ENCODE peak calls at places on chromosomes 6 and 20, in ten cellular contexts. M is choroid plexus epithelial cell; I is effector memory CD4-positive, alpha-beta T cell; S is AG04450; X is GM23338; R is astrocyte; U is naive thymus-derived CD4-positive, alpha-beta T cell; P is CD4-positive, alpha-beta memory T cell; F is IMR-90; N is epithelial cell of esophagus. A is an unnamed sample.

GRCh38 chr20:46558511-46558959 is 8.1 kb upstream of the OCSTAMP start:
- DNase-seq in M (peak), I (no peak), S (peak), X (no peak), R (peak), U (no peak), P (no peak), F (peak), N (peak), A (no peak)

GRCh38 chr6:144678844-144679243 is 393.7 kb downstream of the UTRN start:
- DNase-seq in M (peak), I (no peak), S (no peak), X (no peak), R (peak), U (no peak), P (no peak), F (peak), N (no peak), A (no peak)

GRCh38 chr20:62051166-62051900 is 14.3 kb downstream of the TAF4 start:
- DNase-seq in M (no peak), I (no peak), S (no peak), X (no peak), R (no peak), U (no peak), P (no peak), F (no peak), N (no peak), A (no peak)

GRCh38 chr6:11585426-11586016 is 48.0 kb downstream of the TMEM170B start:
- DNase-seq in M (peak), I (no peak), S (peak), X (peak), R (no peak), U (peak), P (peak), F (peak), N (peak), A (peak)

GRCh38 chr20:53146201-53146891 is 174.2 kb downstream of the TSHZ2 start:
- DNase-seq in M (no peak), I (no peak), S (no peak), X (no peak), R (peak), U (no peak), P (no peak), F (no peak), N (no peak), A (no peak)

GRCh38 chr20:31472395-31473330 is 2.3 kb downstream of the DEFB124 start:
- DNase-seq in M (peak), I (no peak), S (no peak), X (no peak), R (no peak), U (no peak), P (no peak), F (no peak), N (no peak), A (no peak)

GRCh38 chr6:170125447-170126300 is 165.2 kb downstream of the DLL1 start:
- DNase-seq in M (no peak), I (no peak), S (no peak), X (no peak), R (no peak), U (no peak), P (no peak), F (no peak), N (no peak), A (no peak)

GRCh38 chr20:59485576-59486250 is 118.6 kb upstream of the PHACTR3 start:
- DNase-seq in M (no peak), I (no peak), S (no peak), X (no peak), R (no peak), U (no peak), P (no peak), F (no peak), N (no peak), A (no peak)

GRCh38 chr6:37059344-37060194 is 54.1 kb downstream of the FGD2 start:
- DNase-seq in M (peak), I (no peak), S (peak), X (peak), R (peak), U (no peak), P (no peak), F (peak), N (peak), A (no peak)

GRCh38 chr6:157059781-157060180 is 263.5 kb downstream of the TMEM242 start:
- DNase-seq in M (no peak), I (no peak), S (no peak), X (no peak), R (peak), U (no peak), P (no peak), F (no peak), N (peak), A (no peak)

GRCh38 chr20:54345817-54346216 is 129.6 kb upstream of the DOK5 start:
- DNase-seq in M (peak), I (no peak), S (no peak), X (no peak), R (peak), U (no peak), P (no peak), F (peak), N (no peak), A (no peak)

GRCh38 chr6:145878591-145879295 is 64.1 kb upstream of the FBXO30 start:
- DNase-seq in M (peak), I (no peak), S (no peak), X (no peak), R (peak), U (no peak), P (no peak), F (no peak), N (no peak), A (no peak)

GRCh38 chr6:138736640-138737039 is 36.9 kb upstream of the CCDC28A start:
- DNase-seq in M (peak), I (no peak), S (no peak), X (no peak), R (peak), U (no peak), P (no peak), F (peak), N (no peak), A (no peak)

GRCh38 chr20:58895796-58896180 is 43.3 kb downstream of the GNAS start:
- DNase-seq in M (no peak), I (no peak), S (no peak), X (no peak), R (no peak), U (no peak), P (no peak), F (no peak), N (no peak), A (no peak)

GRCh38 chr6:156776841-156777576 is at the start of gene ARID1B:
- DNase-seq in M (peak), I (peak), S (peak), X (peak), R (peak), U (peak), P (peak), F (peak), N (peak), A (peak)

GRCh38 chr6:34052918-34053608 is 92.8 kb downstream of the GRM4 start:
- DNase-seq in M (no peak), I (no peak), S (no peak), X (no peak), R (no peak), U (no peak), P (no peak), F (no peak), N (no peak), A (no peak)

GRCh38 chr6:138426500-138427123 is 22.6 kb downstream of the HEBP2 start:
- DNase-seq in M (no peak), I (no peak), S (no peak), X (no peak), R (no peak), U (no peak), P (no peak), F (no peak), N (no peak), A (no peak)

GRCh38 chr6:16141514-16141913 is 12.6 kb downstream of the MYLIP start:
- DNase-seq in M (no peak), I (no peak), S (no peak), X (no peak), R (no peak), U (no peak), P (no peak), F (no peak), N (no peak), A (no peak)

GRCh38 chr6:157861814-157862213 is 38.8 kb downstream of the SNX9 start:
- DNase-seq in M (peak), I (no peak), S (no peak), X (no peak), R (peak), U (no peak), P (no peak), F (peak), N (peak), A (no peak)

GRCh38 chr6:53481328-53481727 is 63.6 kb downstream of the GCLC start:
- DNase-seq in M (no peak), I (no peak), S (no peak), X (no peak), R (no peak), U (no peak), P (no peak), F (no peak), N (no peak), A (no peak)

GRCh38 chr6:53483423-53484353 is 61.2 kb downstream of the GCLC start:
- DNase-seq in M (peak), I (no peak), S (no peak), X (peak), R (no peak), U (no peak), P (no peak), F (no peak), N (no peak), A (peak)

GRCh38 chr6:53486679-53487078 is 58.2 kb downstream of the GCLC start:
- DNase-seq in M (no peak), I (no peak), S (no peak), X (no peak), R (no peak), U (no peak), P (no peak), F (no peak), N (no peak), A (no peak)

GRCh38 chr6:53487080-53487479 is 57.8 kb downstream of the GCLC start:
- DNase-seq in M (no peak), I (no peak), S (no peak), X (no peak), R (no peak), U (no peak), P (no peak), F (no peak), N (no peak), A (no peak)

GRCh38 chr6:53484409-53485280 is 60.3 kb downstream of the GCLC start:
- DNase-seq in M (peak), I (peak), S (no peak), X (peak), R (peak), U (peak), P (peak), F (peak), N (peak), A (peak)
- H3K4me3 ChIP-seq in M (no peak), I (no peak), S (no peak), X (no peak), R (no peak), U (no peak), P (no peak), F (no peak), N (no peak), A (no peak)

DNA sequence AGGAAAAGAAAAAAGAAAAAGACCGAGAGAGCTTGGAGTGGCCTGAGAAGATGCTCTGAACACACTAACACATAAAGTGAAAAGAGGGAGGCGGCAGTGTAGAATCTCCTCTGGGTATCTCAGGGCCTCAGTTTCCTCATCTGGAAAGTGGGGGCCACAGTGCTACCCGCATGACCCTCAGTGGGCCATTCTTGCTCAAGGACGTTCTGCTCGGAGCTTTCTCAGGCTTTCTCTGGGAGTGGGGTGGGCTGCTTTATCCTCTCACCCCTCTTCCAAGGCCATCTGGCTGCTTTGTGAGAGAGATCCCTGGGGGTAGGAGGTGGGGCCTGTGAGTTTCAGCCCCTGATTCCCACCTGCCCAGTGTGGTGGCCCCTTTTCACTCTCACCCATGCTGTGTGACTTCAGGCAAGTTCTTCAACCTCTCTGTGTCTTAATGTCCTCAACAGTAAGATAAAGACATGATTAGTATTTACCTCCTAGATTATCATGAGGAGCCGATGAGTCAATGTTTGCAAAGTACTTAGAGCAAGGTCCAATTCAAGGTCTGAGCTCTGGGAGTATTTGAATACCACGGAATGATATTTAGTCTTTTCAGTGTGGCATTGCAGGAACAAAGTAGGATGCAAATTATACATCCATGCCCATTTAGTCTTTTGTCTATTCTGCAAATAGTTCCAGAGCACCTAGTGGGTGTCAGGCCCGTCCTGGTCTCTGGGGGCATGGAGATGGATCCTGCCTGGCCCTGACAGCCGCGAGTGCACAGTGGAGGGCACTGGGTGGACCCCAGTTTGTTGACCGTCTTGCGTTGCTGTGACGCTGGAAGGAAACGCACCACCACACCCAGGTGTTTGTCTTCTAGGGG is 34.3 kb downstream of the SRC start:
- DNase-seq in M (peak), I (no peak), S (no peak), X (no peak), R (peak), U (no peak), P (no peak), F (peak), N (peak), A (no peak)
- H3K4me3 ChIP-seq in M (no peak), I (no peak), S (no peak), X (no peak), R (no peak), U (no peak), P (no peak), F (no peak), N (no peak), A (no peak)

DNA sequence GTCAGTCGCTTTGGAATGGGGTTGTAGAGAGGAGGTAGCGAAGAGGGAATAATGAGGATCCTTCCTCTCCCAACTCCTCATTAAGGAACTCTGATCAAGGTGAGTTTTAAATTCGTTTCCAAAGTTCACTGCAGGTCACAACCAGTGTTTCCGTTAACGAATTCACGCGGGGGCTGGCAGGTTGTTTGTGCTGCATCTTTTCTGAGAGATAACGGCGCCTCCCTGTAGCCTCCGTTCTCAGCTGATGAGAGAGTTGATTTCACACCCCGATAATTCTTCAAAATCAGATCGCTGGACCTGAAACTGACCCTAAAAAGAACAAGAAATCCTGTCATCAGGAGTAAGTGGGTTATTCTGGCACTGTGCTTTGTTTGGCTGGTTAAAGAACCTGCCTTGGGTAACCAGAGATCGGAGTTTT is 33.2 kb upstream of the BTN3A2 start:
- DNase-seq in M (no peak), I (no peak), S (no peak), X (no peak), R (no peak), U (peak), P (no peak), F (no peak), N (no peak), A (no peak)
- H3K4me3 ChIP-seq in M (peak), I (peak), S (peak), X (peak), R (peak), U (peak), P (no peak), F (peak), N (peak), A (peak)

GRCh38 chr6:28635547-28636158 is 110.0 kb downstream of the GPX5 start:
- DNase-seq in M (no peak), I (no peak), S (no peak), X (peak), R (no peak), U (no peak), P (no peak), F (no peak), N (no peak), A (no peak)
- H3K4me3 ChIP-seq in M (peak), I (no peak), S (peak), X (peak), R (peak), U (no peak), P (no peak), F (peak), N (peak), A (no peak)

DNA sequence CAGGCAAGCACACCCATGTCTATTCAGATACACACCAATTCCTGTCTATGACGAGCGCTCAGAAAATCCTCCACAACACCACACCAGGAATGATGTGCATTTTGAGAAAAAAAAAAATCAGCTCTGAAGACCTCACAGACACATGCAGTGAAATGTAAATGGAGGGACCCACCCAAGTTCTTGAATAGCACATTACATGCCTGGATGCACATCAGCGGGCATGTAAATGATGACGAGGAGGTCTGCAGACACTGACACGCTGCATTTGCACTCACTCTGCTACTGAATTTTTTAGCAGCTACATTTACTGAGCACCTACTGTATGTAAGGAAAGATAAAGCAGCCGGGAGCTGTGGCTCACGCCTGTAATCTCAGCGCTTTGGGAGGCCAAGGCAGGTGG is 14.7 kb downstream of the NRSN2 start:
- DNase-seq in M (no peak), I (no peak), S (no peak), X (no peak), R (no peak), U (no peak), P (no peak), F (no peak), N (no peak), A (no peak)
- H3K4me3 ChIP-seq in M (no peak), I (no peak), S (no peak), X (no peak), R (no peak), U (no peak), P (no peak), F (no peak), N (no peak), A (no peak)

A was measured in Jurkat, Clone E6-1.